ENCODE peak calls at places on chromosome 22, in six cellular contexts. J, D, Y, Q, M and H are unnamed samples.

GRCh38 chr22:27358096-27358870 is 443.3 kb downstream of the MN1 start:
- DNase-seq in J (no peak), D (no peak), Y (no peak), Q (no peak), M (no peak), H (no peak)

GRCh38 chr22:41531422-41531727 is 12.9 kb downstream of the POLR3H start:
- DNase-seq in J (no peak), D (no peak), Y (no peak), Q (no peak), M (no peak), H (no peak)

GRCh38 chr22:39493759-39494158 is 8.3 kb upstream of the MIEF1 start:
- DNase-seq in J (no peak), D (no peak), Y (peak; percentile 71), Q (no peak), M (peak; percentile 5), H (peak; percentile 83)

GRCh38 chr22:40534379-40535188 is 101.9 kb downstream of the MRTFA start:
- DNase-seq in J (peak; percentile 27), D (no peak), Y (peak; percentile 67), Q (no peak), M (no peak), H (peak; percentile 49)

GRCh38 chr22:34099278-34099677 is 179.0 kb upstream of the LARGE1 start:
- DNase-seq in J (no peak), D (no peak), Y (no peak), Q (no peak), M (no peak), H (no peak)

GRCh38 chr22:25656724-25657123 is 85.3 kb upstream of the MYO18B start:
- DNase-seq in J (no peak), D (no peak), Y (no peak), Q (no peak), M (no peak), H (no peak)

GRCh38 chr22:22886546-22886945 is 1.1 kb upstream of the IGLL5 start:
- DNase-seq in J (no peak), D (no peak), Y (no peak), Q (no peak), M (no peak), H (no peak)

GRCh38 chr22:20578192-20578591 is 70.8 kb downstream of the MED15 start:
- DNase-seq in J (no peak), D (no peak), Y (no peak), Q (peak; percentile 11), M (no peak), H (no peak)

GRCh38 chr22:27756212-27756660 is 45.3 kb downstream of the MN1 start:
- DNase-seq in J (no peak), D (no peak), Y (no peak), Q (no peak), M (peak; percentile 27), H (no peak)

GRCh38 chr22:25712661-25713400 is 29.2 kb upstream of the MYO18B start:
- DNase-seq in J (no peak), D (no peak), Y (no peak), Q (no peak), M (no peak), H (no peak)

GRCh38 chr22:34319346-34319745 is 399.1 kb upstream of the LARGE1 start:
- DNase-seq in J (no peak), D (no peak), Y (no peak), Q (no peak), M (no peak), H (no peak)

GRCh38 chr22:27175444-27175843 is 518.1 kb downstream of the MIAT start:
- DNase-seq in J (peak; percentile 36), D (no peak), Y (no peak), Q (no peak), M (no peak), H (no peak)

GRCh38 chr22:32324505-32325415 is 32.9 kb upstream of the RFPL3 start:
- DNase-seq in J (no peak), D (peak; percentile 27), Y (no peak), Q (no peak), M (no peak), H (no peak)

GRCh38 chr22:27416553-27417427 is 384.8 kb downstream of the MN1 start:
- DNase-seq in J (peak; percentile 83), D (no peak), Y (peak; percentile 90), Q (no peak), M (no peak), H (peak; percentile 56)

GRCh38 chr22:40889116-40889515 is 27.2 kb upstream of the DNAJB7 start:
- DNase-seq in J (no peak), D (no peak), Y (no peak), Q (no peak), M (no peak), H (no peak)

GRCh38 chr22:41447435-41448188 is 1.0 kb upstream of the TOB2 start:
- DNase-seq in J (peak; percentile 72), D (peak; percentile 68), Y (peak; percentile 60), Q (peak; percentile 77), M (peak; percentile 82), H (peak; percentile 73)

GRCh38 chr22:45235101-45235777 is 5.5 kb downstream of the KIAA0930 start:
- DNase-seq in J (no peak), D (no peak), Y (no peak), Q (no peak), M (peak; percentile 52), H (no peak)
- H3K4me1 ChIP-seq in J (peaks cover 10% of the 10 kb centered on the region), D (peaks cover 8% of the 10 kb centered on the region), Y (peaks cover 10% of the 10 kb centered on the region), Q (no peaks in the 10 kb centered on the region), M (peaks cover 15% of the 10 kb centered on the region), H (peaks cover 12% of the 10 kb centered on the region)

DNA sequence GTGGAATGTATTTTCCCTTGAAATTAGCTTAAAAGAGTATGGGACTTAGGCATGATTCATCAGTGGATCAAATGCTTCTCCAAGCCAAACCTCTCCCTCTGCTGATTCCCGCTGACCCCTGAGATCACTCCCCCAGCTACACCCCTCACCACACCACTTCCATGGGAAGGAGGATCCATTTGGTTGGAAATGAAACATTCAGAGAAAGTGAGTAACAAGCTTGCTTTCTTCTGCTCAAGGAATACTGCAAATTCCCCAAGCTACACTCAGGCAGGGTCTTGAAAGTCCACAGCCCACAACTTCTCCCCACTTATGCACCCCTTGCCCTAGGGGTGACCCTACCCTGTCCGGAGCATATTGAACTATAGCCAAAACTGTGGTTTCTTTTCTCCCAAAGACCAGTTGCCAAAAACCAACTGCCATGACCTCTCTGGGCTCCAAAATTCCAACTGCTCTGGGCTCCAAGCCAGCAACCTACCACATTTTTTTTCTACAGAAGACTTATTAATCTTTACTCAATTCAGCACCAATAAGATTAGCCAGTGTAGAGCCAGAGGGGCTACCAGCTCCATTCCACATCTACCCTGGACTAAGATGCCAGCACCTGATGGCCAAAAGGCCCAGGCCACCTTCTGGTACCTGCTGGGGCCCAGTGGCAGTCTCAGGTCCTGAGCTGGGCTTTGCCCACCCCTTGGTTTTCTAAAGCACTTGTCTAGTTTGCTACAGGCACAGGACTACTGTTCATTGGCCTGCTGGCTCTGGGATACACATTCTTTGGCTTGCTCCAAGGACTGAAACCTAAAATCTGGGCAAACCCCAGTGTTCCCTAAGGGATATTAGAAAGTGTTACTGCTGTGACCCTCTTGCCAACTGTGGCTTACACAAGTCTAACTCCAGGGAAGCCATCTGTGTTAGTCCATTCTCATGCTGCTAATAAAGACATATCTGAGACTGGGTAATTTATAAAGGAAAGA is 101.1 kb downstream of the MICAL3 start:
- DNase-seq in J (no peak), D (no peak), Y (peak; percentile 97), Q (peak; percentile 85), M (no peak), H (peak; percentile 16)
- H3K27ac ChIP-seq in J (peak overlapping the region; percentile 84), D (no peak overlapping the region), Y (peak overlapping the region; percentile 25), Q (peak overlapping the region; percentile 11), M (no peak overlapping the region), H (no peak overlapping the region)

DNA sequence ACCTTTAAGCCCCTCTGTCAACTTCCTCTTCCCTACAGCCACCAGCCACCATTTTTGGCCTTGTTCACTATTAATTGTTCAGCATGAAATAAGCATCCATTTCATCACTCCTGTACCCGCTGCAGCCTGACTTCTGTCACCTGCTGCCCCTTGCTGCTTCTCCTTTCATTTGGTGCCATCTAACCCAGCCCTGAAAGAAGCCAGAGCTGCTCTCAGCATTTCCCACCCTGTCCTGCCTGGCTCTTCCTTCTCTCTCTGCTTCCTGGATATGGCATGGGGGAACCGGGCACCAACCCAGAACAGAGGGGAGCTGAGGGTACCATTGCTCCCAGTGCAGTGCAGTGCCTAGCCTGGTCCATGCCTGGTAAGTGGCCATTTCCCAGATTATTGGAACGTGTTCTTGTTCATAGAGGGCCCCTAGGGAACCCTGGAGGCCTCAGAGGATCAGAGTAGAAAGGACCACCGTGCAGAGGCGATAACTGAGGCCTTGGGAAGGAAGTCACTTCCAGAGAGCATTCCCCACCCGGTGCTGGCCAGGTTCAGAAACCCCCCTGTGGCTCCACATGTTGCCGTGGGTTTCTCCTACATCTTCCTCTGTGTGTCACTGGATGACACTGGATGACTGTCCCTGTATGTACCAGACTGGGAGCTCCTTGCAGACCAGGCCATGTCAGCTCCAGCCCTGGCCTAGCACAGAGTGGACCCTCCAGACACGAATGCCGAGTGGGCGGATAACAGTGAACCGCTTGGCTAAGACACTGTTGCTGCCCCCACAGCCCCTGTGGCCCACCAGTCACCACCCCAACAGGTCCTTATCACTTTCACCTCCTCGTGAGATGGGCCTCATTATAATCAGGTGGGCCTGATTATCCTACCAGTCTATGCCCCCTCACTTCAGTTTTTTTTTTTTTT is 4.7 kb downstream of the YDJC start:
- DNase-seq in J (no peak), D (no peak), Y (no peak), Q (no peak), M (no peak), H (no peak)
- H3K4me1 ChIP-seq in J (peaks cover 14% of the 10 kb centered on the region), D (peaks cover 10% of the 10 kb centered on the region), Y (peaks cover 13% of the 10 kb centered on the region), Q (peaks cover 6% of the 10 kb centered on the region), M (peaks cover 50% of the 10 kb centered on the region), H (peaks cover 9% of the 10 kb centered on the region)

DNA sequence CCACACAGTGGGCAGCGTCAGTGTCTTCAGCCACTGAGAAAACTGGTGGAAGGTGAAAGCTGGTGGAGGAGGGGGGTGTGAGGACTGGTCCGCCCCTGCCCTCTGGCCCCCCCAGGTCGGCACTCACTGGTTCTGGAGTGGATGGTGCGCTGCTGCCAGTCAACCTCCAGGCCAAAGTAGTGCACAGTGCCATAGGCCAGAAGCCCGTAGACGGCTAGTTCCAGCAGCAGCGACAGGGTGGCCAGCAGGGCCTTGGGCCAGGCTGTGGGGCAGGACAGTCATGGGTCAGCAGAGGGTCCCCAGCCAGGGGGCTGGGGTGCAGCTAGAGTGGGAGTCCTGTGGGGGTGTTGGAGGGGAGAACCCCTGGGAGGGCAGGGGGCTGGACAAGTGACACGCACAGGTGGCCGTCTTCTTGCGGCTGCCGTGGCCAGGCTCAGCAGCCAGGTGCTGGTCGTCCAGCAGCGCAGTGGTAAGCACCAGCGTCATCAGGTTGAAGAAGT is 2.2 kb downstream of the LMF2 start:
- DNase-seq in J (no peak), D (no peak), Y (no peak), Q (no peak), M (no peak), H (no peak)
- H3K27ac ChIP-seq in J (no peak overlapping the region), D (no peak overlapping the region), Y (no peak overlapping the region), Q (no peak overlapping the region), M (no peak overlapping the region), H (no peak overlapping the region)

DNA sequence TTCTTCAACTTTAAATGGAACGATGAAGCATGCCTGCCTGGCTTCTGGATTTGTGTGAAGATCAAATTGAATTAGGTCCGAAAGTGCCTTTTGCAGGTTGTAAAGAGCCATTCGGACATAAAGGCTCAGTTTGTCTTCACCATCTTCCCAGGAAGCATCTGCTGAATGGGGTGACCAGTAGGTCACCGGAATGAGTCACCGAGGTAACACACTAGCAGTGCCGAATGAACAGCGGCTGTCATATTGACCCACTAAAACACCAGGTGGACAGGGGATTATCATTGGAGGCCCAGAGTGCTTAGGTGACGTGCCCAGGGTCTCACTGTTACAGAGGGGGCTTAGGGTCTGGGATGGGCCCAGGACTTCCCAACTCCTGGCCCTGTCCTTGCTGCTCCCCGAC is 43.1 kb upstream of the MYH9 start:
- DNase-seq in J (no peak), D (no peak), Y (no peak), Q (no peak), M (no peak), H (no peak)
- H3K4me1 ChIP-seq in J (peaks cover 33% of the 10 kb centered on the region), D (no peaks in the 10 kb centered on the region), Y (peaks cover 43% of the 10 kb centered on the region), Q (no peaks in the 10 kb centered on the region), M (peaks cover 39% of the 10 kb centered on the region), H (peaks cover 60% of the 10 kb centered on the region)